ENCODE peak calls at places on chromosome 22, in six cellular contexts. H is Peyer's patch, M is mesothelial cell of epicardium, L is WTC11, S is OCI-LY7, X is psoas muscle. U is an unnamed sample.

GRCh38 chr22:20400606-20401375 is 6.8 kb downstream of the ZNF74 start:
- DNase-seq in H (no peak), M (no peak), L (no peak), S (no peak), X (no peak), U (no peak)

GRCh38 chr22:26939466-26939865 is 282.1 kb downstream of the MIAT start:
- DNase-seq in H (no peak), M (no peak), L (no peak), S (no peak), X (no peak), U (no peak)

GRCh38 chr22:18023509-18024275 is 669 bp downstream of the MICAL3 start:
- DNase-seq in H (no peak), M (peak), L (peak), S (peak), X (peak), U (peak)

GRCh38 chr22:46828323-46829139 is 66.1 kb downstream of the TBC1D22A start:
- DNase-seq in H (no peak), M (no peak), L (no peak), S (no peak), X (no peak), U (no peak)

GRCh38 chr22:44443641-44444235 is 54.3 kb downstream of the RTL6 start:
- DNase-seq in H (no peak), M (no peak), L (no peak), S (no peak), X (no peak), U (no peak)

GRCh38 chr22:29914991-29915390 is 32.0 kb downstream of the MTMR3 start:
- DNase-seq in H (no peak), M (no peak), L (no peak), S (no peak), X (no peak), U (no peak)

GRCh38 chr22:50490531-50491308 is 4.1 kb downstream of the MIOX start:
- DNase-seq in H (peak), M (no peak), L (no peak), S (peak), X (no peak), U (no peak)

GRCh38 chr22:27223317-27224177 is 566.2 kb downstream of the MIAT start:
- DNase-seq in H (no peak), M (no peak), L (no peak), S (no peak), X (no peak), U (no peak)

GRCh38 chr22:20953668-20954500 is 13.2 kb upstream of the AIFM3 start:
- DNase-seq in H (no peak), M (no peak), L (no peak), S (no peak), X (peak), U (no peak)

GRCh38 chr22:47408409-47408808 is 646.0 kb downstream of the TBC1D22A start:
- DNase-seq in H (no peak), M (no peak), L (peak), S (no peak), X (no peak), U (no peak)

GRCh38 chr22:26043031-26043430 is 126.2 kb upstream of the SEZ6L start:
- DNase-seq in H (no peak), M (no peak), L (no peak), S (no peak), X (no peak), U (no peak)

GRCh38 chr22:21984793-21985192 is 2.2 kb upstream of the TOP3B start:
- DNase-seq in H (no peak), M (no peak), L (peak), S (peak), X (no peak), U (peak)

GRCh38 chr22:50189184-50189848 is 3.6 kb downstream of the TRABD start:
- DNase-seq in H (peak), M (no peak), L (no peak), S (peak), X (peak), U (no peak)

GRCh38 chr22:48153726-48154125 is 1391.3 kb downstream of the TBC1D22A start:
- DNase-seq in H (no peak), M (no peak), L (no peak), S (no peak), X (no peak), U (no peak)

GRCh38 chr22:44601725-44602124 is 100.3 kb upstream of the PRR5 start:
- DNase-seq in H (no peak), M (no peak), L (no peak), S (no peak), X (no peak), U (no peak)

GRCh38 chr22:37222440-37222971 is 10.2 kb upstream of the SSTR3 start:
- DNase-seq in H (peak), M (no peak), L (no peak), S (no peak), X (no peak), U (no peak)

GRCh38 chr22:20456064-20456721 is 18.6 kb upstream of the SCARF2 start:
- DNase-seq in H (peak), M (peak), L (peak), S (peak), X (peak), U (peak)

GRCh38 chr22:49062155-49063039 is 765.3 kb downstream of the BRD1 start:
- DNase-seq in H (no peak), M (no peak), L (no peak), S (no peak), X (no peak), U (no peak)

GRCh38 chr22:36198936-36199616 is 2.5 kb downstream of the APOL4 start:
- DNase-seq in H (no peak), M (no peak), L (no peak), S (no peak), X (no peak), U (no peak)

GRCh38 chr22:49887074-49887471 is 31.2 kb downstream of the ALG12 start:
- DNase-seq in H (no peak), M (no peak), L (no peak), S (no peak), X (no peak), U (no peak)

GRCh38 chr22:35761037-35761436 is 43.4 kb downstream of the APOL5 start:
- DNase-seq in H (no peak), M (no peak), L (no peak), S (no peak), X (no peak), U (no peak)

GRCh38 chr22:49923445-49923844 is 5.0 kb downstream of the CRELD2 start:
- DNase-seq in H (no peak), M (no peak), L (no peak), S (no peak), X (no peak), U (peak)

GRCh38 chr22:36756031-36756430 is 19.9 kb downstream of the IFT27 start:
- DNase-seq in H (no peak), M (no peak), L (no peak), S (no peak), X (no peak), U (no peak)

GRCh38 chr22:20514658-20515406 is 7.4 kb downstream of the MED15 start:
- DNase-seq in H (no peak), M (no peak), L (no peak), S (no peak), X (peak), U (no peak)

GRCh38 chr22:21067075-21067900 is 21.5 kb downstream of the LRRC74B start:
- DNase-seq in H (no peak), M (no peak), L (no peak), S (no peak), X (no peak), U (no peak)

GRCh38 chr22:17910561-17911311 is 113.6 kb downstream of the MICAL3 start:
- DNase-seq in H (no peak), M (no peak), L (peak), S (no peak), X (peak), U (no peak)

GRCh38 chr22:49500942-49501395 is 326.7 kb downstream of the BRD1 start:
- DNase-seq in H (no peak), M (no peak), L (no peak), S (no peak), X (no peak), U (no peak)

GRCh38 chr22:35593885-35594470 is 23.2 kb downstream of the MB start:
- DNase-seq in H (no peak), M (no peak), L (no peak), S (no peak), X (no peak), U (no peak)

GRCh38 chr22:49617866-49618688 is 209.6 kb downstream of the BRD1 start:
- DNase-seq in H (no peak), M (no peak), L (peak), S (no peak), X (no peak), U (no peak)

GRCh38 chr22:49257551-49257951 is 570.1 kb downstream of the BRD1 start:
- DNase-seq in H (no peak), M (no peak), L (no peak), S (no peak), X (no peak), U (no peak)

GRCh38 chr22:29245626-29246385 is 22.0 kb downstream of the RHBDD3 start:
- DNase-seq in H (peak), M (no peak), L (peak), S (peak), X (peak), U (peak)

GRCh38 chr22:26707581-26707980 is 50.2 kb downstream of the MIAT start:
- DNase-seq in H (no peak), M (no peak), L (no peak), S (no peak), X (no peak), U (no peak)

GRCh38 chr22:50059185-50059880 is 1.2 kb upstream of the TTLL8 start:
- DNase-seq in H (no peak), M (no peak), L (peak), S (peak), X (no peak), U (no peak)

GRCh38 chr22:20569059-20570058 is 61.9 kb downstream of the MED15 start:
- DNase-seq in H (peak), M (no peak), L (no peak), S (no peak), X (peak), U (no peak)

GRCh38 chr22:27195104-27195503 is 537.7 kb downstream of the MIAT start:
- DNase-seq in H (no peak), M (no peak), L (no peak), S (no peak), X (peak), U (no peak)

GRCh38 chr22:19180234-19180633 is 1.7 kb upstream of the SLC25A1 start:
- DNase-seq in H (no peak), M (no peak), L (no peak), S (no peak), X (peak), U (no peak)
- TF ChIP-seq CTCF in H (no peak), M (no peak), L (no peak), S (no peak), X (no peak), U (no peak)

DNA sequence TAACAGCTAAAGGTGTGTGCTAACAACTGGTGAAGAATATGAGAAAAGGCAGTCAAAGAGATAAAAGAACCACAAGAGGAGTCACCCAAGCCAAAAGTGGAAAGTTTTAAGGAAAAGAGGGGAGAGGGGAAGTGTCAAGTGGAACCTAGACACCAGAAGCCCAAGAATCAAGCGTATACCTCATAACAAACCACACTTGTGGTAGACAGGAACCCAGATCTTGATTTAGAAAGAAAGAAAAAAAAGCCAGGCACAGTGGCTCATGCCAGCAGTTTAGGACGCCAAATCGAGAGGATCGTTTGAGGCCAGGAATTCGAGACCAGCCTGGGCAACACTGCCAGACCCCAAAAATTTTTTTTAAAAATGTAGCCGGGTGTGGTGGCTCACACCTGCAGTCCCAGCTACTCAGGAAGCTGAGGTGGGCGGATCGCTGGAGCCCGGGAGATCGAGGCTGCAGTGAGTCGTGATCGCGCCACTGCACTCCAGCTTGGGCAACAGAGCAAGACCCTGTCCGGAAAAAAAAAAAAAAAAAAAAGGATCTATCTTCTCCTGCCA is 877 bp downstream of the SLC25A17 start:
- DNase-seq in H (peak), M (no peak), L (no peak), S (no peak), X (no peak), U (no peak)
- TF ChIP-seq CTCF in H (no peak), M (no peak), L (no peak), S (no peak), X (no peak), U (no peak)

GRCh38 chr22:42683599-42684283 is 34.5 kb upstream of the CYB5R3 start:
- DNase-seq in H (no peak), M (no peak), L (no peak), S (no peak), X (peak), U (no peak)

GRCh38 chr22:42686756-42687491 is 33.7 kb downstream of the A4GALT start:
- DNase-seq in H (no peak), M (no peak), L (no peak), S (no peak), X (no peak), U (no peak)

GRCh38 chr22:42684462-42685195 is 35.4 kb upstream of the CYB5R3 start:
- DNase-seq in H (no peak), M (no peak), L (no peak), S (no peak), X (no peak), U (no peak)

GRCh38 chr22:42688241-42688913 is 32.3 kb downstream of the A4GALT start:
- DNase-seq in H (peak), M (peak), L (peak), S (no peak), X (peak), U (no peak)

DNA sequence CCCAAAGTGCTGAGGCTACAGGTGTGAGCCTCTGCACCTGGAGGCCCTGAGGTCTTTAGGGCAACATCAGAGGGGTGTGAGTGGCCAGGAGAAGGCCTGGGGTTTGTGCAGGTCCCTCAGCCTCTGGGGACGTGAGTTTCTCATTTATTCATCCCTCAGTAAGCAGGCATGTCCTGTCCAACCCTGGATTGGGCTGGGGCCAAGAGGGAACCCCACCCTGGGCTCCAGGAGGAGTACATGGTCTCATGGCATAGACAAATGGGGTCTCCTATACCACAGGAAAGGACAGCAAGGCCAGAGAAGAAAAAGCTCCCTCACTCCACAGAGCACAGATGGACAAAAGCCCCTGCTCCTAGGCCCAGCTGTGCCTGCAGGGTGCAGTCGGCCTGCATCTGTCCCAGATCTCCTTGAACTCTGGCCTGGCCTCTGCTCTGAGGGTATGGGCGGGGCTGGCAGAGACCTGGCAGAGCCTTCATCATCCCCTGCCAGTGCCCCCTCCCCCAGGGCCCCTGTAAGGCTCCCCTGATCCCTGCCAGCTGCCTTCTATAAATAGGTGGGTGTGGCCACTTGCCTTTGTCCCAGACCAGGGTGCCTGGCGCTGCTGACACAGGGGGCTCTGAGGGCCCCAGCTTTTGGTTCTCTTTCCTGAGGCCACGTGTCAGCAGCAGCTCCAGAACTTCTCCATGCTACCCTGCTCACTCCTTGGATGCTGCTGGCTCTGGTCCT is 34.6 kb downstream of the A4GALT start:
- DNase-seq in H (no peak), M (no peak), L (no peak), S (no peak), X (peak), U (no peak)
- TF ChIP-seq CTCF in H (no peak), M (no peak), L (no peak), S (no peak), X (no peak), U (no peak)

GRCh38 chr22:39290724-39291161 is 28.7 kb downstream of the RPL3 start:
- DNase-seq in H (no peak), M (no peak), L (no peak), S (no peak), X (peak), U (no peak)
- TF ChIP-seq CTCF in H (no peak), M (no peak), L (no peak), S (no peak), X (no peak), U (no peak)

GRCh38 chr22:23514317-23515038 is 65.6 kb downstream of the IGLL1 start:
- DNase-seq in H (no peak), M (no peak), L (peak), S (no peak), X (no peak), U (no peak)
- TF ChIP-seq CTCF in H (no peak), M (no peak), L (no peak), S (peak), X (no peak), U (no peak)

GRCh38 chr22:16783930-16784354 is 41.3 kb downstream of the XKR3 start:
- DNase-seq in H (no peak), M (no peak), L (no peak), S (peak), X (no peak), U (no peak)
- TF ChIP-seq CTCF in H (no peak), M (peak), L (peak), S (peak), X (no peak), U (peak)

DNA sequence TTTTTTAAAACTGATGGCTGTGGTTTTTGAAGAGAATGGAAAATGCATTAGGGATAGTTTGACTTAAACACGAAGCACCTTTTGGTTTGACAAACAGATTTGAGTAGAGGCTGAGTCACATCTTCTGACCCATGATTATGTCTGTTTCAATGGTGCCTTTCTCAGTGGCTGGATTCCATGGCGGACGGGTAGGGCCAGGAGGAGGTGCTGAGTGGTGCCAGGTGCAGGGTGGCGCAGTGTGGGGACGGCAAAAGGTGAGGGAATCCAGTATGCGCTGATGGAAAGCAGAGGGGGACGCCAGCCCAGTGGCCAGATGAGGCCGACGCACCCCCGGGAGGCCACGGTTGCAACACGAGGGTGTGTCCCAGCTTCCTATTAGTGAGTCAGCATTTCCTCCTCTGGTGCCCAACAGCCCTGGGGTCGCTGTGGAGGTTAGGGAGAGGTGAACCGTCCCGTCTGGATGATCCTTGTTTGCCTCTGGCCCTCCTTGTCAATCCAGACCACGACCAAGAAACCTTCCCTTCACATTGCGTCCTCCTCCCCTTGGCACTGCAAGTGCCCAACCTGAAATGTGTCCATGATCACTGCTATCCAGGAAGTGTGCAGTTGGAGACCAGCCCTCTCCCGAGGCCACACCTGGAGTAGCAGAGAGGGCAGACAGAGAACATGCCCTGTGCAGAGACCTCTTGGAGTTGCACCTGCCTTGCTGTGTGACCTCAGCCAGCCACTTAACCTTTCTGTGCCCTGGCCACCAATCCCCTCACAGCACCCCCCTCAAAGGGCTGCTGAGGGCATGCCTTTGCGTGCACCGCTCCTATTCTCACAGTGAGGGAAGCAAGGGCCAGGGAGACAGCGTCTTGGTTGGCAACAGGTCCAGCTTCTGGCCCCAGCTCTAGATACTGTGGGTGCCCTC is 32.5 kb upstream of the ATXN10 start:
- DNase-seq in H (no peak), M (no peak), L (no peak), S (no peak), X (peak), U (no peak)
- TF ChIP-seq CTCF in H (no peak), M (no peak), L (no peak), S (no peak), X (no peak), U (no peak)

GRCh38 chr22:24942301-24942700 is 4.2 kb downstream of the LHFPL7 start:
- DNase-seq in H (no peak), M (no peak), L (no peak), S (no peak), X (no peak), U (no peak)

GRCh38 chr22:24938741-24939341 is 7.7 kb downstream of the LHFPL7 start:
- DNase-seq in H (no peak), M (no peak), L (peak), S (peak), X (no peak), U (peak)

GRCh38 chr22:24935771-24936483 is 10.6 kb downstream of the LHFPL7 start:
- DNase-seq in H (no peak), M (no peak), L (no peak), S (no peak), X (no peak), U (no peak)

GRCh38 chr22:24937114-24937513 is 9.4 kb downstream of the LHFPL7 start:
- DNase-seq in H (no peak), M (no peak), L (peak), S (peak), X (no peak), U (no peak)
- TF ChIP-seq CTCF in H (peak), M (no peak), L (no peak), S (peak), X (no peak), U (peak)